ENCODE peak calls at places on chromosomes 13 and 19, in eight cellular contexts. G, A, X, V, D, W, N and Q are unnamed samples.

GRCh38 chr19:33724723-33725060 is 72.0 kb upstream of the KCTD15 start:
- DNase-seq in N (no peak), V (no peak), W (no peak), D (no peak), G (no peak), A (no peak), X (no peak), Q (no peak)

GRCh38 chr13:94641432-94641941 is 39.8 kb downstream of the GPR180 start:
- DNase-seq in V (peak), X (no peak), N (no peak), D (no peak), G (no peak), W (no peak), A (no peak), Q (no peak)

GRCh38 chr13:41053384-41053826 is 7.9 kb upstream of the WBP4 start:
- DNase-seq in W (no peak), N (no peak), G (no peak), V (no peak), A (peak), X (peak), D (no peak), Q (no peak)

GRCh38 chr19:52336976-52337375 is 933 bp downstream of the ZNF610 start:
- DNase-seq in X (peak), V (no peak), A (no peak), G (no peak), N (no peak), D (no peak), W (no peak), Q (no peak)

GRCh38 chr13:48448963-48449614 is 36.2 kb upstream of the LPAR6 start:
- DNase-seq in X (peak), V (no peak), D (no peak), N (no peak), A (no peak), W (no peak), G (no peak), Q (no peak)

GRCh38 chr19:16571689-16572331 is 405 bp downstream of the SLC35E1 start:
- DNase-seq in G (no peak), A (no peak), X (peak), W (no peak), V (no peak), D (no peak), N (peak), Q (peak)

GRCh38 chr13:31908696-31909386 is 122.7 kb upstream of the FRY start:
- DNase-seq in W (no peak), X (peak), V (no peak), D (no peak), A (no peak), N (no peak), G (no peak), Q (no peak)

GRCh38 chr13:75713852-75714251 is 77.7 kb downstream of the LMO7 start:
- DNase-seq in W (no peak), X (no peak), N (no peak), V (no peak), G (no peak), A (no peak), D (no peak), Q (no peak)

DNA sequence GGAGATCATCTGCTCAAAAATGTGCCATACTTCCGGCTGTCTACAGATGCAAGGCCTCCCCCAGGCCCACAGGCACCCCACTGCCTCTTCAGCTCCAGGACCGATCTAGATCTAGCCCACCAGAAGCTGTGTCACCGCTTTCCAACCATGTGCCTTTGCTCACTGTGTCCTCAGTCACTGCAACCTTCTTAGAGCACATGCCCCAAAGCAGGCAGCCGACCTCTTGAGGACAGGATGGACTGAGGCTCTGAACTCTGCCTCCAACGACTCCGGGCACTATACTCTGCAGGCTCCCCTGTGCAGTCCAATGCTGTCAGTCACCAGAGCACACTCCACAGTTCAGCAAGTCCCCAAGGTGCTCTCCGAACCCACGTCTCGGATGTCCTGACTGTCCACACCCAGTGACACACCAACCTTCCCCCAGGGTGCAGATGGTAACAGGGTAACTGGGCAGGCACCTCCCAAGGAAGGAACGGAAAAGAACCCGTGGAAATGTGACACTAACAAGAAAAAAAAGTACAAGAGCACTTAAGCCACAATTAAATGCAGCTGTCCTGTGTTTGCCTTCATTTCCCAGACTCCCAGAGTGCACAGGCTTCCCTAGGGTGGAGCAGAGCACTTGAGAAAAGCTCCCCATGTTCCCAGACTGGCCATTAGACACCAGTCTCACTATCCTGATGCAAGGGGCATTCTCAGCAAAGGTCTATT is 4.8 kb downstream of the STK24 start:
- DNase-seq in D (no peak), A (no peak), N (no peak), G (peak), W (no peak), V (peak), X (no peak), Q (no peak)
- H3K4me3 ChIP-seq in D (peak), A (no peak), N (no peak), G (no peak), W (peak), V (peak), X (no peak), Q (peak)

GRCh38 chr19:13985771-13986347 is 20.3 kb downstream of the RFX1 start:
- DNase-seq in W (no peak), G (no peak), A (no peak), N (no peak), D (no peak), V (no peak), X (no peak), Q (no peak)
- H3K4me3 ChIP-seq in W (no peak), G (peak), A (no peak), N (no peak), D (peak), V (no peak), X (no peak), Q (peak)

GRCh38 chr19:11673608-11674041 is 65.1 kb downstream of the ZNF823 start:
- DNase-seq in N (peak), W (peak), G (no peak), X (no peak), A (peak), D (peak), V (no peak), Q (no peak)
- H3K4me3 ChIP-seq in N (peak), W (peak), G (no peak), X (no peak), A (peak), D (peak), V (no peak), Q (no peak)

GRCh38 chr19:41886761-41887710 is 4.1 kb downstream of the ARHGEF1 start:
- DNase-seq in A (no peak), X (no peak), W (no peak), N (no peak), D (no peak), G (peak), V (no peak), Q (peak)
- H3K4me3 ChIP-seq in A (no peak), X (no peak), W (no peak), N (no peak), D (no peak), G (peak), V (no peak), Q (peak)

GRCh38 chr19:15137777-15138176 is 30.6 kb downstream of the SYDE1 start:
- DNase-seq in A (no peak), V (no peak), D (no peak), W (no peak), X (no peak), G (no peak), N (no peak), Q (no peak)

GRCh38 chr19:15138427-15138826 is 31.2 kb downstream of the SYDE1 start:
- DNase-seq in V (no peak), W (no peak), X (no peak), G (no peak), D (no peak), A (no peak), N (no peak), Q (no peak)

GRCh38 chr19:15144046-15144646 is 36.9 kb downstream of the SYDE1 start:
- DNase-seq in A (no peak), W (no peak), G (no peak), D (no peak), V (no peak), X (no peak), N (no peak), Q (no peak)

GRCh38 chr19:15141143-15141542 is 33.9 kb downstream of the SYDE1 start:
- DNase-seq in G (no peak), A (no peak), W (no peak), X (no peak), V (no peak), N (no peak), D (no peak), Q (no peak)

GRCh38 chr19:15142313-15142712 is 35.1 kb downstream of the SYDE1 start:
- DNase-seq in X (no peak), V (no peak), W (no peak), A (no peak), N (no peak), D (no peak), G (no peak), Q (no peak)
- H3K4me3 ChIP-seq in X (no peak), V (no peak), W (no peak), A (no peak), N (no peak), D (no peak), G (no peak), Q (no peak)

DNA sequence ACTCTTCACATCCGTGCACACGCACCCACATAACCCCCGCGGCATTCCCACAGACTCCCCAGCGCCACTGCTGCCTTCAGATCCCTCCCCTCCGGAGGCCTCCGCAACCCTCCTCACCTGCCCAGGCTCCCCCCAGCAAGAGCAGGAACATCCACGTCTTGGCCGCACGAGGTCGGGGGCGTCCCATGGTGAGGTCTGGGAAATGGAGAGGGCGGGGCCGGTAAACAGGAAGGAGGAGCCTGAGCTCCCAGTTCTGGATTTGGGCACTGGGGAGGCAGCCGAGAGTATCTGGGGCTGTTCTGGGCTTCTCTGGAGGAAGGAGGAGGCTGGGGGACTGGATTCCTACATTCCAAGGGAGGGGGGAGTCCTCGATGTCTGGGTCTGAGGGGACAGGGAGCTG is 423 bp downstream of the KLK8 start:
- DNase-seq in V (no peak), A (no peak), W (no peak), N (no peak), G (no peak), X (no peak), D (no peak), Q (no peak)
- H3K4me3 ChIP-seq in V (no peak), A (no peak), W (no peak), N (no peak), G (no peak), X (no peak), D (no peak), Q (no peak)

GRCh38 chr13:35953537-35954206 is 177.5 kb downstream of the DCLK1 start:
- DNase-seq in G (no peak), W (no peak), X (peak), N (no peak), V (peak), A (peak), D (peak), Q (no peak)
- H3K4me3 ChIP-seq in G (no peak), W (no peak), X (no peak), N (no peak), V (no peak), A (no peak), D (peak), Q (no peak)

GRCh38 chr19:10577951-10578350 is 9.2 kb downstream of the AP1M2 start:
- DNase-seq in N (no peak), W (no peak), D (no peak), X (no peak), G (no peak), A (no peak), V (no peak), Q (no peak)

GRCh38 chr19:10575011-10575716 is 6.4 kb upstream of the CDKN2D start:
- DNase-seq in N (no peak), D (no peak), X (no peak), W (no peak), A (no peak), V (no peak), G (no peak), Q (no peak)

GRCh38 chr19:10586396-10586795 is 716 bp downstream of the AP1M2 start:
- DNase-seq in W (no peak), G (no peak), X (no peak), V (no peak), A (no peak), D (no peak), N (no peak), Q (no peak)

GRCh38 chr19:10583021-10583776 is 3.9 kb downstream of the AP1M2 start:
- DNase-seq in D (no peak), A (no peak), W (no peak), N (no peak), X (no peak), V (no peak), G (no peak), Q (no peak)

GRCh38 chr19:10580979-10581631 is 6.0 kb downstream of the AP1M2 start:
- DNase-seq in V (peak), N (peak), D (peak), W (peak), G (peak), X (peak), A (peak), Q (peak)
- H3K4me3 ChIP-seq in V (no peak), N (no peak), D (peak), W (no peak), G (no peak), X (no peak), A (no peak), Q (no peak)

GRCh38 chr13:21142766-21143165 is 33.6 kb downstream of the SKA3 start:
- DNase-seq in X (no peak), G (no peak), W (no peak), V (no peak), N (no peak), D (no peak), A (no peak), Q (no peak)
- H3K4me3 ChIP-seq in X (no peak), G (no peak), W (no peak), V (peak), N (no peak), D (peak), A (no peak), Q (no peak)